ENCODE peak calls at places on chromosomes 1 and 21, in six cellular contexts. One of them, this sample, is unnamed.
A peak's percentile ranks its signal among the peaks of the same experiment; 100 is the strongest.

GRCh38 chr1:21655748-21656147 is 13.4 kb downstream of the RAP1GAP start:
- DNase-seq in H9: peak; percentile 85
- DNase-seq in mesendoderm: peak; percentile 87
- DNase-seq in IMR-90: no peak
- DNase-seq in neuronal stem cell: no peak
- DNase-seq in mesenchymal stem cell: no peak
- DNase-seq in this sample: no peak

GRCh38 chr1:185520188-185520935 is 203.3 kb upstream of the IVNS1ABP start:
- DNase-seq in H9: no peak
- DNase-seq in mesendoderm: no peak
- DNase-seq in IMR-90: no peak
- DNase-seq in neuronal stem cell: no peak
- DNase-seq in mesenchymal stem cell: peak; percentile 40
- DNase-seq in this sample: peak; percentile 39

GRCh38 chr1:181423301-181423918 is 59.9 kb upstream of the CACNA1E start:
- DNase-seq in H9: peak; percentile 72
- DNase-seq in mesendoderm: peak; percentile 73
- DNase-seq in IMR-90: peak; percentile 14
- DNase-seq in neuronal stem cell: peak; percentile 23
- DNase-seq in mesenchymal stem cell: peak; percentile 3
- DNase-seq in this sample: peak; percentile 62

GRCh38 chr1:156050376-156050775 is 3.2 kb downstream of the UBQLN4 start:
- DNase-seq in H9: no peak
- DNase-seq in mesendoderm: no peak
- DNase-seq in IMR-90: no peak
- DNase-seq in neuronal stem cell: no peak
- DNase-seq in mesenchymal stem cell: no peak
- DNase-seq in this sample: no peak

GRCh38 chr1:4379451-4380175 is 274.8 kb upstream of the AJAP1 start:
- DNase-seq in H9: no peak
- DNase-seq in mesendoderm: no peak
- DNase-seq in IMR-90: no peak
- DNase-seq in neuronal stem cell: no peak
- DNase-seq in mesenchymal stem cell: no peak
- DNase-seq in this sample: no peak

GRCh38 chr1:31701137-31701736 is 2.6 kb downstream of the COL16A1 start:
- DNase-seq in H9: no peak
- DNase-seq in mesendoderm: peak; percentile 84
- DNase-seq in IMR-90: peak; percentile 98
- DNase-seq in neuronal stem cell: no peak
- DNase-seq in mesenchymal stem cell: peak; percentile 97
- DNase-seq in this sample: peak; percentile 76

GRCh38 chr1:230820568-230820967 is 47.8 kb downstream of the C1orf198 start:
- DNase-seq in H9: no peak
- DNase-seq in mesendoderm: no peak
- DNase-seq in IMR-90: no peak
- DNase-seq in neuronal stem cell: no peak
- DNase-seq in mesenchymal stem cell: no peak
- DNase-seq in this sample: no peak

GRCh38 chr21:40714516-40714915 is 132.4 kb downstream of the DSCAM start:
- DNase-seq in H9: no peak
- DNase-seq in mesendoderm: no peak
- DNase-seq in IMR-90: no peak
- DNase-seq in neuronal stem cell: no peak
- DNase-seq in mesenchymal stem cell: no peak
- DNase-seq in this sample: peak; percentile 23

GRCh38 chr1:6269271-6269996 is 8.5 kb upstream of the GPR153 start:
- DNase-seq in H9: no peak
- DNase-seq in mesendoderm: no peak
- DNase-seq in IMR-90: no peak
- DNase-seq in neuronal stem cell: no peak
- DNase-seq in mesenchymal stem cell: no peak
- DNase-seq in this sample: no peak

GRCh38 chr21:42238185-42238934 is 19.4 kb downstream of the ABCG1 start:
- DNase-seq in H9: no peak
- DNase-seq in mesendoderm: no peak
- DNase-seq in IMR-90: no peak
- DNase-seq in neuronal stem cell: no peak
- DNase-seq in mesenchymal stem cell: no peak
- DNase-seq in this sample: no peak

GRCh38 chr1:25799758-25800537 is at the start of gene SELENON:
- DNase-seq in H9: peak; percentile 90
- DNase-seq in mesendoderm: peak; percentile 75
- DNase-seq in IMR-90: peak; percentile 28
- DNase-seq in neuronal stem cell: peak; percentile 62
- DNase-seq in mesenchymal stem cell: peak; percentile 54
- DNase-seq in this sample: peak; percentile 38

GRCh38 chr1:53826367-53826766 is 11.7 kb downstream of the NDC1 start:
- DNase-seq in H9: no peak
- DNase-seq in mesendoderm: peak; percentile 53
- DNase-seq in IMR-90: peak; percentile 43
- DNase-seq in neuronal stem cell: no peak
- DNase-seq in mesenchymal stem cell: peak; percentile 19
- DNase-seq in this sample: no peak

GRCh38 chr1:234881893-234882771 is 246.5 kb downstream of the TOMM20 start:
- DNase-seq in H9: no peak
- DNase-seq in mesendoderm: no peak
- DNase-seq in IMR-90: no peak
- DNase-seq in neuronal stem cell: no peak
- DNase-seq in mesenchymal stem cell: no peak
- DNase-seq in this sample: no peak

GRCh38 chr1:178004926-178005391 is 35.1 kb upstream of the SEC16B start:
- DNase-seq in H9: no peak
- DNase-seq in mesendoderm: no peak
- DNase-seq in IMR-90: peak; percentile 72
- DNase-seq in neuronal stem cell: no peak
- DNase-seq in mesenchymal stem cell: no peak
- DNase-seq in this sample: no peak

GRCh38 chr1:31944205-31945089 is 6.3 kb upstream of the PTP4A2 start:
- DNase-seq in H9: peak; percentile 97
- DNase-seq in mesendoderm: peak; percentile 99
- DNase-seq in IMR-90: peak; percentile 87
- DNase-seq in neuronal stem cell: peak; percentile 78
- DNase-seq in mesenchymal stem cell: peak; percentile 95
- DNase-seq in this sample: peak; percentile 76

GRCh38 chr1:153792631-153793041 is 17.4 kb downstream of the SLC27A3 start:
- DNase-seq in H9: peak; percentile 30
- DNase-seq in mesendoderm: no peak
- DNase-seq in IMR-90: no peak
- DNase-seq in neuronal stem cell: no peak
- DNase-seq in mesenchymal stem cell: no peak
- DNase-seq in this sample: no peak

GRCh38 chr1:72227667-72228066 is 54.7 kb downstream of the NEGR1 start:
- DNase-seq in H9: no peak
- DNase-seq in mesendoderm: no peak
- DNase-seq in IMR-90: peak; percentile 24
- DNase-seq in neuronal stem cell: no peak
- DNase-seq in mesenchymal stem cell: peak; percentile 15
- DNase-seq in this sample: no peak

GRCh38 chr1:33295450-33296081 is 25.3 kb downstream of the A3GALT2 start:
- DNase-seq in H9: peak; percentile 90
- DNase-seq in mesendoderm: peak; percentile 85
- DNase-seq in IMR-90: peak; percentile 73
- DNase-seq in neuronal stem cell: peak; percentile 83
- DNase-seq in mesenchymal stem cell: peak; percentile 85
- DNase-seq in this sample: peak; percentile 97

GRCh38 chr1:25793585-25794170 is 6.3 kb upstream of the SELENON start:
- DNase-seq in H9: no peak
- DNase-seq in mesendoderm: no peak
- DNase-seq in IMR-90: peak; percentile 12
- DNase-seq in neuronal stem cell: no peak
- DNase-seq in mesenchymal stem cell: no peak
- DNase-seq in this sample: no peak

GRCh38 chr1:235056937-235057336 is 71.7 kb downstream of the TOMM20 start:
- DNase-seq in H9: no peak
- DNase-seq in mesendoderm: no peak
- DNase-seq in IMR-90: no peak
- DNase-seq in neuronal stem cell: no peak
- DNase-seq in mesenchymal stem cell: no peak
- DNase-seq in this sample: peak; percentile 87

GRCh38 chr1:87329756-87330200 is 1.1 kb downstream of the LMO4 start:
- DNase-seq in H9: no peak
- DNase-seq in mesendoderm: peak; percentile 28
- DNase-seq in IMR-90: peak; percentile 23
- DNase-seq in neuronal stem cell: no peak
- DNase-seq in mesenchymal stem cell: peak; percentile 55
- DNase-seq in this sample: no peak

DNA sequence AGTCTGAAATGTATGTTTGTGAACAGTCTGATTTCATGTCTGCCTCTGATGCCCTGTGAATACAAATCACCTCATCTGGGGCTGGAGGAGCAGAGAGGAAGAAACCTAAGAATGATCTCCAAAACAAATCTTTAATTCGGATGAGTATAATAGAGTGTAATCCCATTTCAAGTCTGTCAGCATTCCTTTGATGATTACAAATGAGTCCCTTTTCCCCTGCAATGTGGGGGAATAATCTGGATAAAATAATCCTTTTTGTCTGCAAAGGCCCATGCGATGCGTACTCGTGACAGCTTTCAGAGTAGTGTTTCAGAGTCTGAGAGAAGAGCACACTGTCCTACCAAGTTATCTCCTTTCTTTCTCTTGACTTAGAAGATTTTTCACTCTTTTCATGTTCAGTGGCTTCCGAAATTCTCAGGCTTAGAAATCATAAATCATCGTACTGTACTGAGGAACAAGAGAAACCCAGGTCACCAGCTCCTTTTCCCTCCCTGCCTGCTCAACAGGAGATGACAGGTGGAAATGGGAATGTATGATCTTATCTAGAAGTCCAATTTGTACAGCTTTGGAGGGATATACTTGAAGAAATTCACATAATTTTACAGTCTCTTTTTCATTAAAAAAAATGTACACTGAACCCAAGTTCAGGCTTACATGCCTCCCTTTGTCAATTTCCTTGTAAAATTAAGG is 11.5 kb downstream of the EVA1C start:
- DNase-seq in H9: no peak
- DNase-seq in mesendoderm: no peak
- DNase-seq in IMR-90: no peak
- DNase-seq in neuronal stem cell: no peak
- DNase-seq in mesenchymal stem cell: no peak
- DNase-seq in this sample: no peak
- H3K4me1 ChIP-seq in H9: peaks cover 6% of the 10 kb centered on the region
- H3K4me1 ChIP-seq in mesendoderm: no peaks in the 10 kb centered on the region
- H3K4me1 ChIP-seq in IMR-90: peaks cover 12% of the 10 kb centered on the region
- H3K4me1 ChIP-seq in neuronal stem cell: no peaks in the 10 kb centered on the region
- H3K4me1 ChIP-seq in mesenchymal stem cell: no peaks in the 10 kb centered on the region
- H3K4me1 ChIP-seq in this sample: no peaks in the 10 kb centered on the region

DNA sequence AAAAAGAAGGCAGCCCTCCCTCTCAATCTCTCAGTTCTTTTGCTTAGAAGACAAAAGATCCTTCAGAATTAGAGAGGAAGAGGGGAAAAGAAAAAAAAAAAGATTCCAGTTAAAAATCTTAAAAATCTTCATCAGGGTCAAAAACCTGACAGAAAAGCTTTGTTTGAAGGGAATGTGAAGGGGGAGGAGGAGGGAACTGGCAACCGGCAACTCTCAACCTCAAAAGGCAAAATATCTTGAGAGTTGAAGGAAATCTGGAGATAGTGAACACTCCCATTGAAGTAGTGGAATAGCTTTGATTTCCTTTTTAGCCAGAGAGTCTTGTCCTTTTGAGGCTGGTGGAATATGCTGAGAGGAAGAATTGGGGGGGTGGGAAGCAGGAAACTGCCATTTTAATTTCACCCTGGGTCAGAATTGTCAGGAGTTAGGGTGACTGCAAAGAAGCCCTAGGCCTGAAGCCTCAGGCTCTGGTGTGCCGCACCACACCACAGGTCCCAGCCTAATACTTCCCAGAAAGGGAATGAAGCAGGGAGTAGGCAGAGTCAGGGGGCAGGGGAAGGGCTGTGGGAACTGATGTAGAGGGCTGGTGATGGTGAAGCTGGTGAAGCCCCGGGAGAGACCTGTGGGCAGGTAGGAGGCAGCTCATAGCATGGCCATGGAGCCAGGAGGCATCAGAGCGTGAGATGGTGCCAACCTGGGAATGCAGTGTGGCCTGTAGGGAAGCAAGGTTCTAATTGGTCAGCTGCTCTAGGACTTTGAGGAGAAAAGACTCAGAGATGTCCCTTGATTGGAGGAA is 24.6 kb downstream of the KIRREL1 start:
- DNase-seq in H9: no peak
- DNase-seq in mesendoderm: no peak
- DNase-seq in IMR-90: no peak
- DNase-seq in neuronal stem cell: no peak
- DNase-seq in mesenchymal stem cell: no peak
- DNase-seq in this sample: no peak
- H3K18ac ChIP-seq in H9: peak overlapping the region; percentile 74
- H3K18ac ChIP-seq in mesendoderm: peak overlapping the region; percentile 5
- H3K18ac ChIP-seq in IMR-90: peak overlapping the region; percentile 97
- H3K18ac ChIP-seq in neuronal stem cell: peak overlapping the region; percentile 84
- H3K18ac ChIP-seq in mesenchymal stem cell: peak overlapping the region; percentile 100
- H3K18ac ChIP-seq in this sample: peak overlapping the region; percentile 76

GRCh38 chr1:1431845-1432565 is 3.5 kb upstream of the VWA1 start:
- DNase-seq in H9: no peak
- DNase-seq in mesendoderm: peak; percentile 57
- DNase-seq in IMR-90: no peak
- DNase-seq in neuronal stem cell: no peak
- DNase-seq in mesenchymal stem cell: peak; percentile 82
- DNase-seq in this sample: peak; percentile 95

GRCh38 chr1:1433804-1434130 is 1.7 kb upstream of the VWA1 start:
- DNase-seq in H9: no peak
- DNase-seq in mesendoderm: peak; percentile 84
- DNase-seq in IMR-90: peak; percentile 39
- DNase-seq in neuronal stem cell: no peak
- DNase-seq in mesenchymal stem cell: peak; percentile 83
- DNase-seq in this sample: peak; percentile 81

GRCh38 chr1:1432951-1433803 is 2.3 kb upstream of the VWA1 start:
- DNase-seq in H9: peak; percentile 82
- DNase-seq in mesendoderm: peak; percentile 88
- DNase-seq in IMR-90: no peak
- DNase-seq in neuronal stem cell: peak; percentile 81
- DNase-seq in mesenchymal stem cell: no peak
- DNase-seq in this sample: peak; percentile 96

GRCh38 chr1:1431006-1431844 is 4.3 kb upstream of the VWA1 start:
- DNase-seq in H9: no peak
- DNase-seq in mesendoderm: peak; percentile 34
- DNase-seq in IMR-90: no peak
- DNase-seq in neuronal stem cell: no peak
- DNase-seq in mesenchymal stem cell: no peak
- DNase-seq in this sample: peak; percentile 46

GRCh38 chr1:1432566-1432950 is 2.9 kb upstream of the VWA1 start:
- DNase-seq in H9: no peak
- DNase-seq in mesendoderm: no peak
- DNase-seq in IMR-90: no peak
- DNase-seq in neuronal stem cell: no peak
- DNase-seq in mesenchymal stem cell: no peak
- DNase-seq in this sample: no peak
- H3K4me1 ChIP-seq in H9: peaks cover 2% of the 10 kb centered on the region
- H3K4me1 ChIP-seq in mesendoderm: peaks cover 15% of the 10 kb centered on the region
- H3K4me1 ChIP-seq in IMR-90: peaks cover 25% of the 10 kb centered on the region
- H3K4me1 ChIP-seq in neuronal stem cell: peaks cover 45% of the 10 kb centered on the region
- H3K4me1 ChIP-seq in mesenchymal stem cell: peaks cover 73% of the 10 kb centered on the region
- H3K4me1 ChIP-seq in this sample: peaks cover 70% of the 10 kb centered on the region

DNA sequence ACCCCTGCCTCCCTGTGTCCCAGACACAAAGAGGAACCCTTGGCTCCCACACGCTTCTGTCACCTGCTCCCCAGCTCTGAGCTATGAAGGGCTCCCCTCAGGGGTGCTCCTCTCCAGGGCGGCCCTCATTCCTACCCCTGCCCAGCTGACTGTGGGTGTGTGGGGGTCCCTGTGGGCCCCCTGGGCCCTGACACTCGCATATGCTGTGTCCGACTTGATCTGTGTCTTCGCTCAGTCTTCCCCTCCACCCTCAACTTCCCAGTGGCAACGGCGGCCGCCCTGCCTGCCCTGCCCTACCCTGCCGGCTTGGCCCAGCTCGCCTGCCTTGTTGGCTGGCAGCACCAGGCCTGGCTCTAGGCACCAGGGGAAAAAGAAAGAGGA is 1.2 kb downstream of the KCNQ4 start:
- DNase-seq in H9: no peak
- DNase-seq in mesendoderm: no peak
- DNase-seq in IMR-90: no peak
- DNase-seq in neuronal stem cell: no peak
- DNase-seq in mesenchymal stem cell: no peak
- DNase-seq in this sample: no peak
- H3K18ac ChIP-seq in H9: no peak overlapping the region
- H3K18ac ChIP-seq in mesendoderm: no peak overlapping the region
- H3K18ac ChIP-seq in IMR-90: no peak overlapping the region
- H3K18ac ChIP-seq in neuronal stem cell: peak overlapping the region; percentile 71
- H3K18ac ChIP-seq in mesenchymal stem cell: no peak overlapping the region
- H3K18ac ChIP-seq in this sample: no peak overlapping the region